ENCODE peak calls at places on chromosome 10, in six cellular contexts. X is epithelial cell of esophagus, M is tibial artery, H is astrocyte of the spinal cord, Q is AG09309, G is fibroblast of pulmonary artery. O is an unnamed sample.
A peak's percentile ranks its signal among the peaks of the same experiment; 100 is the strongest.

GRCh38 chr10:1609596-1609995 is 127.7 kb downstream of the ADARB2 start:
- DNase-seq in H (no peak), Q (no peak), M (no peak), X (no peak), G (no peak), O (no peak)

GRCh38 chr10:101330236-101331225 is 23.4 kb upstream of the BTRC start:
- DNase-seq in X (peak; percentile 85), H (peak; percentile 30), G (peak; percentile 54), Q (peak; percentile 63), M (no peak), O (peak; percentile 47)

GRCh38 chr10:17624996-17625395 is 7.8 kb upstream of the HACD1 start:
- DNase-seq in X (no peak), M (no peak), Q (no peak), G (no peak), H (no peak), O (no peak)

GRCh38 chr10:30759423-30759822 is 129.9 kb upstream of the LYZL2 start:
- DNase-seq in H (peak; percentile 63), Q (no peak), M (no peak), X (no peak), G (no peak), O (no peak)

GRCh38 chr10:46557319-46558140 is 1.1 kb upstream of the GPRIN2 start:
- DNase-seq in Q (no peak), X (no peak), G (no peak), M (peak; percentile 67), H (no peak), O (no peak)

GRCh38 chr10:87818505-87819273 is 663 bp upstream of the ATAD1 start:
- DNase-seq in H (peak; percentile 29), G (peak; percentile 31), X (peak; percentile 47), M (no peak), Q (no peak), O (peak; percentile 45)

GRCh38 chr10:62993121-62993520 is 140.0 kb upstream of the NRBF2 start:
- DNase-seq in H (peak; percentile 18), G (no peak), Q (no peak), X (no peak), M (no peak), O (no peak)

GRCh38 chr10:30215131-30215530 is 133.9 kb downstream of the MTPAP start:
- DNase-seq in H (peak; percentile 2), M (no peak), G (no peak), X (no peak), Q (no peak), O (peak; percentile 17)

GRCh38 chr10:3123571-3124411 is 48.8 kb downstream of the PITRM1 start:
- DNase-seq in H (no peak), M (no peak), X (no peak), Q (no peak), G (no peak), O (no peak)

GRCh38 chr10:35398355-35398754 is 62.0 kb downstream of the CCNY start:
- DNase-seq in G (peak; percentile 42), Q (peak; percentile 28), X (no peak), M (no peak), H (no peak), O (no peak)

GRCh38 chr10:131200856-131201470 is 110.6 kb downstream of the TCERG1L start:
- DNase-seq in H (no peak), X (no peak), Q (no peak), M (peak; percentile 52), G (no peak), O (no peak)

GRCh38 chr10:74153123-74153522 is 2.1 kb downstream of the ADK start:
- DNase-seq in Q (no peak), G (peak; percentile 83), M (no peak), H (peak; percentile 25), X (peak; percentile 75), O (peak; percentile 78)

GRCh38 chr10:78973901-78974408 is 94.8 kb upstream of the ZMIZ1 start:
- DNase-seq in H (peak; percentile 79), M (no peak), Q (no peak), G (peak; percentile 87), X (no peak), O (peak; percentile 68)

GRCh38 chr10:102645741-102646609 is 1.7 kb downstream of the TRIM8 start:
- DNase-seq in H (peak; percentile 94), G (peak; percentile 95), M (peak; percentile 98), X (peak; percentile 91), Q (peak; percentile 90), O (peak; percentile 95)

GRCh38 chr10:123270221-123270620 is 116.0 kb downstream of the BUB3 start:
- DNase-seq in Q (peak; percentile 37), H (peak; percentile 83), M (no peak), X (no peak), G (peak; percentile 69), O (peak; percentile 68)

GRCh38 chr10:62738916-62739315 is 65.6 kb upstream of the ADO start:
- DNase-seq in Q (no peak), M (no peak), X (peak; percentile 58), H (no peak), G (peak; percentile 32), O (no peak)

GRCh38 chr10:61937631-61938284 is 36.3 kb downstream of the ARID5B start:
- DNase-seq in Q (peak; percentile 20), M (no peak), H (peak; percentile 46), X (peak; percentile 79), G (peak; percentile 71), O (peak; percentile 51)

GRCh38 chr10:78850611-78851010 is 218.2 kb upstream of the ZMIZ1 start:
- DNase-seq in M (no peak), Q (no peak), X (no peak), G (no peak), H (no peak), O (no peak)

GRCh38 chr10:101292194-101293006 is 61.6 kb upstream of the BTRC start:
- DNase-seq in G (no peak), X (no peak), H (peak; percentile 5), M (no peak), Q (no peak), O (no peak)

GRCh38 chr10:68869623-68870022 is 31.5 kb upstream of the DDX50 start:
- DNase-seq in G (peak; percentile 16), M (no peak), H (no peak), Q (no peak), X (no peak), O (peak; percentile 36)

GRCh38 chr10:73907841-73908517 is 3.0 kb upstream of the PLAU start:
- DNase-seq in X (peak; percentile 51), M (peak; percentile 72), G (peak; percentile 57), Q (no peak), H (peak; percentile 86), O (peak; percentile 91)

GRCh38 chr10:118571123-118571522 is 24.3 kb downstream of the PRLHR start:
- DNase-seq in Q (no peak), X (no peak), G (peak; percentile 58), H (peak; percentile 33), M (peak; percentile 69), O (peak; percentile 70)

GRCh38 chr10:7102084-7102483 is 308.8 kb downstream of the SFMBT2 start:
- DNase-seq in M (no peak), X (no peak), G (peak; percentile 44), H (no peak), Q (no peak), O (no peak)

GRCh38 chr10:116094356-116094755 is 178.7 kb downstream of the GFRA1 start:
- DNase-seq in H (no peak), Q (no peak), X (no peak), G (no peak), M (no peak), O (no peak)

DNA sequence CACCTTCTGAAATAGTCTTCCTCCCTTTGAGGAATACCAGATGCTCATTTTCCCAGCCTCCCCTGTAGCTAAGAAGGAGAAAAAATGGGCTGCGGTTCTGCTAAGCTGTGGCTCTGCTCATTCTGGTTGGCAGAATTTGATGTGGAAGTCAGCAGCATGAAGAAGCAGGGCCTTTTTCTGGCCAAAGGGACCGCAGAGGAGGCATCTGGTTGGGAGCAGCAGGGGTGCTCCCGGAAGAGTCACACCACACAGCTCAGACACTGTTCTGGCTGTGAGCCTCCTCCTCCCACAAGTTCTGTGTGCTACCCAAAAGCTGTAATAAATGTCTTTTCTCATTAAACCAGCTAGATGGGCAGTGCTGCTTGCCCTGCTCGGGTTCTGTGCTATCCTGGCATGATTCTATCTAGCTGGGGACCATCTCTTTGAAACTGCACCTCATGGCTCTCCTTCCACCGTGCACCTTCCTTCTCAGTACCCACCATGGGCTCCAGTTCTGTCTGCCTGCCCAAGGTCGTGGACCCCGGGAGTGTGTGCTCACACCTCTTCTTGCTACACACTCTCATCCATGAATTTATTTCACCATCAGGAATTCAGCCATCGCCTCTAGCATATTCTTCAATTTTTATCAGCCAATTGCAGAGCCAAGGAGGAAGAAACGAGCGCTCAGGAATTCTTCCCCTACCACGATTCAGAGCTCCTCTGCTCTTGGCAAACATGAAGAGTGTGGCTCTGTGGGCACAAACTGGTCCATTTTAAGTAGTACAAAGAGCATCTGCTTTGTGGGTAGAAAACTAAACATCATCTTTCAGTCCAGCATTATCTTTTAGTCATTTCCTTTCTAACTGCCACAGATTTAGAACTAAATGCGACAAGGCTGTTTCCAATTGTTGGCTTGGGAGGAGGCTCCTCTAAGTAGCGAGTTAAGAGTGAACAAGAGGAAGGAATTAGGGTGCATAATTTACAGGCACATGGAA is 76.9 kb downstream of the FAM171A1 start:
- DNase-seq in X (no peak), G (peak; percentile 29), Q (peak; percentile 17), M (no peak), H (peak; percentile 53), O (peak; percentile 15)
- H3K4me3 ChIP-seq in X (no peak overlapping the region), G (no peak overlapping the region), Q (peak overlapping the region; percentile 6), M (no peak overlapping the region), H (no peak overlapping the region), O (no peak overlapping the region)

GRCh38 chr10:121771957-121772356 is 155.9 kb downstream of the ATE1 start:
- DNase-seq in G (no peak), Q (peak; percentile 52), M (no peak), H (no peak), X (no peak), O (peak; percentile 51)
- TF ChIP-seq CTCF in G (no peak), Q (no peak), M (no peak), H (no peak), X (no peak), O (no peak)

GRCh38 chr10:27541728-27542285 is 37.7 kb downstream of the RAB18 start:
- DNase-seq in Q (no peak), H (no peak), X (peak; percentile 46), G (no peak), M (no peak), O (no peak)
- H3K4me3 ChIP-seq in Q (no peak overlapping the region), H (no peak overlapping the region), X (no peak overlapping the region), G (no peak overlapping the region), M (no peak overlapping the region), O (no peak overlapping the region)

GRCh38 chr10:96359616-96360015 is 814 bp upstream of the OPALIN start:
- DNase-seq in H (no peak), X (no peak), Q (no peak), G (no peak), M (no peak), O (no peak)

GRCh38 chr10:96360331-96360730 is 1.5 kb upstream of the OPALIN start:
- DNase-seq in G (no peak), Q (no peak), M (no peak), H (no peak), X (no peak), O (no peak)

GRCh38 chr10:96358851-96359540 is at the start of gene OPALIN:
- DNase-seq in Q (no peak), H (no peak), M (no peak), G (no peak), X (no peak), O (no peak)

GRCh38 chr10:96357038-96357620 is 1.7 kb downstream of the OPALIN start:
- DNase-seq in X (no peak), Q (no peak), H (no peak), G (no peak), M (no peak), O (no peak)

DNA sequence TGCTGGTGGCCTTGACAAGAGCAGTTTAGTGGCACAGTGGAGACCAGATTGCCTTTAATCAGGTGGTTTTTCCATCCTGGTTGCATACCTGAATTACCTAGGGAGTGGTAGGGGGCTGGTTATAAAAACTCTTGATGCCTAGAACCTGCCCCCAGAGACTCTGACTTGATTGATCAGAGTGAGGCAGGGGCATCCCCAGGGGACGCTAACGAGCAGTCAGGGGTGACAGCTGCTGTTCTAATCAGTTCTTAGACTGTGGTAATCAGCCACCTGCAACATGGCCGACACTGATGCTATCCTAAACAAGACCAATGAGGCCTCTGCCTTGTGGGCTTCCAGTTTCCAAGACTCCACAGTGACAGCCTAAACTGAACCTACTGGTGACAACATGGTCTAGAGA is 2.0 kb upstream of the OPALIN start:
- DNase-seq in G (no peak), X (no peak), H (no peak), M (no peak), Q (no peak), O (no peak)
- TF ChIP-seq CTCF in G (no peak), X (no peak), H (no peak), M (no peak), Q (no peak), O (no peak)

O was measured in cardiac fibroblast.